ENCODE peak calls at places on chromosome 7, in nine cellular contexts. K is HepG2; J is PC-3; P is gastrocnemius medialis; C is sigmoid colon; F is A673; I is CD8-positive, alpha-beta T cell; M is cardiac muscle cell; V is pancreas. H is an unnamed sample. For H3K4me1, the result is how much of the 10 kb centered on the place peaks cover.

GRCh38 chr7:41872951-41873350 is 170.1 kb upstream of the INHBA start:
- DNase-seq in K (no peak), J (no peak), P (no peak), C (no peak), F (no peak), I (no peak), M (no peak), V (no peak), H (no peak)

GRCh38 chr7:88566174-88566729 is 193.2 kb upstream of the ZNF804B start:
- DNase-seq in K (no peak), J (no peak), P (no peak), C (no peak), F (no peak), I (no peak), M (no peak), V (no peak), H (no peak)

GRCh38 chr7:44280993-44281721 is 44.2 kb downstream of the CAMK2B start:
- DNase-seq in K (no peak), J (no peak), P (peak), C (peak), F (no peak), I (no peak), M (no peak), V (no peak), H (no peak)

GRCh38 chr7:95509199-95509598 is 23.5 kb downstream of the ASB4 start:
- DNase-seq in K (peak), J (no peak), P (no peak), C (no peak), F (peak), I (no peak), M (peak), V (no peak), H (no peak)

GRCh38 chr7:80440908-80441307 is 71.0 kb downstream of the GNAT3 start:
- DNase-seq in K (no peak), J (peak), P (no peak), C (no peak), F (no peak), I (no peak), M (no peak), V (no peak), H (no peak)

GRCh38 chr7:117596134-117596533 is 116.3 kb downstream of the CFTR start:
- DNase-seq in K (no peak), J (no peak), P (no peak), C (no peak), F (no peak), I (no peak), M (no peak), V (peak), H (no peak)

GRCh38 chr7:101700424-101700823 is 71.3 kb upstream of the MYL10 start:
- DNase-seq in K (no peak), J (peak), P (no peak), C (no peak), F (no peak), I (no peak), M (no peak), V (no peak), H (no peak)

GRCh38 chr7:31785081-31785480 is 98.1 kb downstream of the PPP1R17 start:
- DNase-seq in K (no peak), J (no peak), P (no peak), C (no peak), F (no peak), I (no peak), M (no peak), V (no peak), H (no peak)

GRCh38 chr7:123714296-123715080 is 34.3 kb downstream of the WASL start:
- DNase-seq in K (no peak), J (no peak), P (no peak), C (no peak), F (no peak), I (no peak), M (no peak), V (no peak), H (peak)

GRCh38 chr7:3979956-3980643 is 679.0 kb downstream of the SDK1 start:
- DNase-seq in K (peak), J (no peak), P (no peak), C (no peak), F (no peak), I (no peak), M (no peak), V (no peak), H (peak)

GRCh38 chr7:133934974-133935330 is 192.2 kb upstream of the LRGUK start:
- DNase-seq in K (no peak), J (no peak), P (no peak), C (no peak), F (no peak), I (no peak), M (no peak), V (no peak), H (no peak)

GRCh38 chr7:138170959-138171703 is 94.9 kb downstream of the AKR1D1 start:
- DNase-seq in K (no peak), J (no peak), P (no peak), C (no peak), F (no peak), I (no peak), M (peak), V (no peak), H (no peak)

GRCh38 chr7:113113912-113114311 is 4.4 kb downstream of the SMIM30 start:
- DNase-seq in K (peak), J (no peak), P (no peak), C (no peak), F (no peak), I (no peak), M (no peak), V (no peak), H (no peak)

GRCh38 chr7:1323178-1324027 is 90.7 kb downstream of the UNCX start:
- DNase-seq in K (no peak), J (no peak), P (no peak), C (no peak), F (no peak), I (no peak), M (no peak), V (no peak), H (no peak)

GRCh38 chr7:139095194-139095659 is 14.3 kb downstream of the ZC3HAV1 start:
- DNase-seq in K (no peak), J (no peak), P (no peak), C (no peak), F (no peak), I (peak), M (no peak), V (no peak), H (no peak)

GRCh38 chr7:93728292-93728691 is 153.8 kb upstream of the CALCR start:
- DNase-seq in K (no peak), J (no peak), P (no peak), C (no peak), F (no peak), I (no peak), M (no peak), V (no peak), H (peak)

GRCh38 chr7:116713918-116714317 is 41.9 kb downstream of the MET start:
- DNase-seq in K (no peak), J (peak), P (no peak), C (no peak), F (no peak), I (no peak), M (no peak), V (no peak), H (no peak)

GRCh38 chr7:158365332-158365731 is 222.3 kb downstream of the PTPRN2 start:
- DNase-seq in K (no peak), J (no peak), P (no peak), C (peak), F (no peak), I (no peak), M (no peak), V (no peak), H (no peak)

GRCh38 chr7:140989068-140989467 is 25.7 kb downstream of the MRPS33 start:
- DNase-seq in K (peak), J (no peak), P (no peak), C (no peak), F (no peak), I (no peak), M (no peak), V (no peak), H (no peak)

GRCh38 chr7:95511716-95512260 is 26.0 kb downstream of the ASB4 start:
- DNase-seq in K (peak), J (peak), P (peak), C (peak), F (peak), I (peak), M (peak), V (peak), H (no peak)

GRCh38 chr7:132554446-132554845 is 21.8 kb downstream of the PLXNA4 start:
- DNase-seq in K (no peak), J (no peak), P (no peak), C (no peak), F (no peak), I (no peak), M (no peak), V (no peak), H (no peak)

GRCh38 chr7:146702898-146703297 is 586.3 kb downstream of the CNTNAP2 start:
- DNase-seq in K (no peak), J (no peak), P (no peak), C (no peak), F (no peak), I (no peak), M (no peak), V (no peak), H (no peak)

GRCh38 chr7:130960208-130960988 is 226.4 kb upstream of the KLF14 start:
- DNase-seq in K (no peak), J (peak), P (no peak), C (no peak), F (peak), I (no peak), M (no peak), V (no peak), H (peak)

GRCh38 chr7:27640914-27641570 is 21.6 kb downstream of the HIBADH start:
- DNase-seq in K (peak), J (peak), P (no peak), C (no peak), F (no peak), I (no peak), M (no peak), V (no peak), H (peak)

GRCh38 chr7:157292770-157293412 is 43.9 kb upstream of the DNAJB6 start:
- DNase-seq in K (no peak), J (peak), P (no peak), C (no peak), F (no peak), I (no peak), M (no peak), V (no peak), H (peak)

GRCh38 chr7:2145835-2146580 is 86.7 kb downstream of the MAD1L1 start:
- DNase-seq in K (no peak), J (no peak), P (no peak), C (no peak), F (no peak), I (no peak), M (no peak), V (no peak), H (no peak)

GRCh38 chr7:95989301-95989700 is 216.9 kb downstream of the DYNC1I1 start:
- DNase-seq in K (no peak), J (no peak), P (no peak), C (no peak), F (no peak), I (no peak), M (peak), V (no peak), H (no peak)

GRCh38 chr7:73342645-73343044 is 14.7 kb downstream of the FKBP6 start:
- DNase-seq in K (peak), J (peak), P (no peak), C (no peak), F (peak), I (no peak), M (peak), V (no peak), H (no peak)
- TF ChIP-seq CTCF in K (peak), J (peak), P (peak), C (no peak), F (peak), I (no peak), M (peak), V (no peak), H (peak)

GRCh38 chr7:53070883-53071282 is 35.5 kb downstream of the POM121L12 start:
- DNase-seq in K (no peak), J (no peak), P (no peak), C (no peak), F (no peak), I (no peak), M (no peak), V (no peak), H (no peak)
- H3K4me1 ChIP-seq in K (under half), J (under half), P (under half), C (under half), F (under half), I (under half), M (under half), V (under half), H (under half)

GRCh38 chr7:50699143-50699542 is 83.6 kb downstream of the GRB10 start:
- DNase-seq in K (no peak), J (no peak), P (no peak), C (no peak), F (no peak), I (no peak), M (no peak), V (no peak), H (no peak)

GRCh38 chr7:50693475-50693874 is 89.2 kb downstream of the GRB10 start:
- DNase-seq in K (no peak), J (no peak), P (no peak), C (no peak), F (no peak), I (no peak), M (no peak), V (no peak), H (no peak)

GRCh38 chr7:50697686-50698085 is 85.0 kb downstream of the GRB10 start:
- DNase-seq in K (no peak), J (no peak), P (no peak), C (peak), F (no peak), I (no peak), M (no peak), V (no peak), H (no peak)

DNA sequence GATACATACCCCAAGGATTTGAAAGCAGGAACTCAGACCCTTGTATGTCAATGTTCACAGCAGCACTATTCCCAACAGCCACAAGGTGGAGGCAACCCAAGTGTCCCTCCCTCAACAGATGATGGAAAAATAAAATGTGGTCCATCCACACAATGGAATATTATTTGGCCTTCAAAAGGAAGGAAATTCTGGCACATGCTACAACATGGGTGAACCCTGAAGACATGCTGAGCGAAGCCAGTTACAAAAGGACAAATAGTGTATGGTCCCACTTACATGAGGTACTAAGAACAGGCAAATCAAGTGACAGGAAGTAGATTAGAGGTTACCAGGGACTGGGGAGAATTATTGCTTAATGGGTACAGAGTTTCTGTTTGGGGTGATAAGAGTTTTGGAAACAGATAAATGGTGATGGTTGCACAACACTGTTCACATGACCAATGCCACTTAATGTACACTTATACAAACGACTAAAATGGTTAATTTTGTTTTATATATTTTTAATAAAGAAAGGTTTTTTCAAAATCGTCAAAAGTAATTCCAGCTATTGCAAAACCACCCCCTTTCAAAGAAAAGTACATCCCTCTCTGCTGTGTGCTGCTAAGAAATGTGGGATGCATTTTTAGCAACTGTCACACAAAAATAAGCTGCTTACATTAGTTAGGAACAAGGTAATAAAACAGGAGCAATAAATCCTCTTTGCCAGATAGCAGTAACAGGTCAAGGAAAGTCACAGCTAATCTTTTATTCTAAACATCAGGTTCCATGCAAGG is 85.7 kb downstream of the GRB10 start:
- DNase-seq in K (peak), J (peak), P (no peak), C (no peak), F (no peak), I (no peak), M (no peak), V (no peak), H (no peak)
- TF ChIP-seq CTCF in K (peak), J (peak), P (peak), C (no peak), F (peak), I (peak), M (peak), V (no peak), H (peak)

GRCh38 chr7:99438573-99439480 is at the start of the genes CPSF4 and PTCD1:
- DNase-seq in K (peak), J (peak), P (peak), C (peak), F (peak), I (peak), M (peak), V (peak), H (peak)
- H3K4me1 ChIP-seq in K (under half), J (under half), P (under half), C (under half), F (under half), I (under half), M (under half), V (under half), H (under half)

GRCh38 chr7:47474211-47474936 is 107.5 kb downstream of the TNS3 start:
- DNase-seq in K (no peak), J (no peak), P (no peak), C (no peak), F (no peak), I (no peak), M (no peak), V (no peak), H (no peak)
- TF ChIP-seq CTCF in K (no peak), J (no peak), P (no peak), C (no peak), F (no peak), I (no peak), M (no peak), V (no peak), H (no peak)

DNA sequence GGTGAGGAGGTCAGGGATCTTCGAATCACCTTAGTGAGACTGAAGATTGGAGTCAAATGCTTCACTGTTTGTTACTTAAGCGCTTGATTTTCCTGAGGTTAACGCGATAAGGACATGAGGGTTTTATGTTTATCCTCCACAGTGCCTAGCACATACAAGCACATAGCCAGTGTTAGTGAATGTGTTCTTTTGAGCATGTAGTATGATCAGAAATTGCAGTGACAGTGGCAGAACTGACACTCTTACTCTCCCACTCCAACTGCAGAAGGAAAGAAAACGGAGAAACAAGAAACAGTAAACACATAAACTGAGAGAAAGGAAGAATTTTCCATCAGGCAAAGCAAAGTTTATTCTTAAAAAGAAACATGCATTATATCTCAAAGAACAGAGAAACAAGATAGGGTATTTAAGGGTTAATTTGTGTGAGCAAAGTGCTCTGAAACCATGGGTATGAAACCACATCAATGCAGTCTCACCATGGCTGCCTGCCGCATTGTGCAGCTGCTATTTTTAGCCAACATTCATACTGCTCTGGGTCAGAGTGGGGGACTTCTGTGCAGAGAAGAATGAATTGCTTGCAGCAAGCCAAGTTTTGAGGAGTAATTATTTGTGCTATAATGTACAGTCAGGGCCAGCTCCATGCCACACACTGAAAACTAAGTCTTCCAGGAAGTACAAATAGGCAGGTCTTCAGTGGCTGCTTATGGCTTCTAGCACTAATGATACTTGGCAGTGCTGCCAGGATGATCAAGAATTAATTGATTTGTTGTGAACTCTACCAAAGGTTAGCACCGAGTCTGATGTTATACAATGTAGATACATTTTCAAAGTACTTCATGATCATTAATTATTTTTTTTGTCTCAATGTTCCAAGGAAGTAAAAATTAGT is 152.0 kb downstream of the MACC1 start:
- DNase-seq in K (no peak), J (no peak), P (no peak), C (no peak), F (no peak), I (no peak), M (peak), V (no peak), H (no peak)
- H3K4me1 ChIP-seq in K (under half), J (under half), P (under half), C (under half), F (under half), I (under half), M (under half), V (under half), H (under half)